ENCODE peak calls at places on chromosomes 16 and 17, in eight cellular contexts. L is effector memory CD4-positive, alpha-beta T cell; W is A549; A is small intestine; F is mesendoderm; E is tibial nerve; P is uterus; O is transverse colon. K is an unnamed sample.

GRCh38 chr16:49049191-49049590 is 232.4 kb downstream of the CBLN1 start:
- DNase-seq in L (no peak), W (no peak), A (no peak), F (no peak), E (no peak), P (no peak), O (no peak), K (no peak)

GRCh38 chr17:40032322-40033320 is 17.4 kb downstream of the CSF3 start:
- DNase-seq in L (no peak), W (no peak), A (peak), F (no peak), E (no peak), P (no peak), O (peak), K (no peak)

GRCh38 chr17:8918811-8919210 is 46.7 kb downstream of the PIK3R5 start:
- DNase-seq in L (no peak), W (no peak), A (no peak), F (no peak), E (no peak), P (no peak), O (no peak), K (no peak)

GRCh38 chr17:34798581-34798980 is 162.7 kb downstream of the CCT6B start:
- DNase-seq in L (no peak), W (no peak), A (no peak), F (peak), E (no peak), P (no peak), O (no peak), K (no peak)

GRCh38 chr16:73057369-73058210 is 9.7 kb upstream of the ZFHX3 start:
- DNase-seq in L (no peak), W (no peak), A (no peak), F (no peak), E (no peak), P (no peak), O (no peak), K (peak)

GRCh38 chr16:9612267-9612666 is 520.8 kb downstream of the HAPSTR1 start:
- DNase-seq in L (no peak), W (no peak), A (no peak), F (peak), E (no peak), P (no peak), O (no peak), K (no peak)

GRCh38 chr17:5020502-5021023 is 14.7 kb downstream of the SLC52A1 start:
- DNase-seq in L (no peak), W (no peak), A (no peak), F (no peak), E (no peak), P (no peak), O (no peak), K (no peak)

GRCh38 chr17:3965123-3965800 is 1.0 kb upstream of the ATP2A3 start:
- DNase-seq in L (peak), W (peak), A (peak), F (peak), E (peak), P (no peak), O (peak), K (peak)

GRCh38 chr16:82414476-82414875 is 212.3 kb upstream of the CDH13 start:
- DNase-seq in L (no peak), W (no peak), A (no peak), F (no peak), E (no peak), P (no peak), O (no peak), K (no peak)

GRCh38 chr17:66982011-66982508 is 17.6 kb downstream of the CACNG4 start:
- DNase-seq in L (no peak), W (no peak), A (no peak), F (no peak), E (no peak), P (peak), O (no peak), K (no peak)

GRCh38 chr16:67533024-67533560 is 4.5 kb downstream of the RIPOR1 start:
- DNase-seq in L (no peak), W (no peak), A (no peak), F (no peak), E (no peak), P (no peak), O (no peak), K (no peak)

GRCh38 chr16:27103954-27104353 is 37.2 kb downstream of the C16orf82 start:
- DNase-seq in L (no peak), W (no peak), A (no peak), F (no peak), E (no peak), P (no peak), O (no peak), K (no peak)

GRCh38 chr16:89431158-89431584 is 59.2 kb downstream of the ANKRD11 start:
- DNase-seq in L (no peak), W (peak), A (peak), F (no peak), E (no peak), P (no peak), O (peak), K (no peak)

GRCh38 chr17:385195-385835 is 32.7 kb upstream of the RPH3AL start:
- DNase-seq in L (no peak), W (peak), A (peak), F (peak), E (peak), P (peak), O (peak), K (peak)

GRCh38 chr16:47492428-47493357 is 31.6 kb downstream of the PHKB start:
- DNase-seq in L (no peak), W (no peak), A (peak), F (no peak), E (peak), P (peak), O (peak), K (peak)

GRCh38 chr17:78390241-78391050 is 12.0 kb downstream of the PGS1 start:
- DNase-seq in L (no peak), W (peak), A (no peak), F (peak), E (no peak), P (peak), O (no peak), K (no peak)

GRCh38 chr16:4214215-4214621 is 27.7 kb downstream of the SRL start:
- DNase-seq in L (no peak), W (peak), A (peak), F (peak), E (no peak), P (peak), O (peak), K (no peak)

GRCh38 chr17:64270885-64271284 is 7.8 kb upstream of the TEX2 start:
- DNase-seq in L (no peak), W (no peak), A (no peak), F (no peak), E (no peak), P (no peak), O (no peak), K (no peak)

GRCh38 chr16:17379121-17379571 is 91.6 kb downstream of the XYLT1 start:
- DNase-seq in L (no peak), W (no peak), A (no peak), F (no peak), E (no peak), P (peak), O (peak), K (peak)

GRCh38 chr16:55513616-55514015 is 4.7 kb downstream of the LPCAT2 start:
- DNase-seq in L (no peak), W (no peak), A (no peak), F (no peak), E (no peak), P (no peak), O (no peak), K (no peak)

GRCh38 chr16:82638095-82638798 is 11.5 kb downstream of the CDH13 start:
- DNase-seq in L (no peak), W (no peak), A (no peak), F (no peak), E (no peak), P (no peak), O (no peak), K (no peak)

GRCh38 chr17:383771-384621 is 31.4 kb upstream of the RPH3AL start:
- DNase-seq in L (no peak), W (no peak), A (no peak), F (no peak), E (no peak), P (no peak), O (no peak), K (peak)

GRCh38 chr16:85570735-85571562 is 42.2 kb upstream of the GSE1 start:
- DNase-seq in L (no peak), W (no peak), A (no peak), F (no peak), E (no peak), P (no peak), O (peak), K (peak)

GRCh38 chr17:42251115-42251514 is 25.1 kb downstream of the STAT5B start:
- DNase-seq in L (no peak), W (peak), A (no peak), F (peak), E (no peak), P (no peak), O (no peak), K (no peak)

GRCh38 chr17:42255425-42255810 is 20.8 kb downstream of the STAT5B start:
- DNase-seq in L (no peak), W (no peak), A (no peak), F (no peak), E (no peak), P (no peak), O (no peak), K (no peak)

GRCh38 chr17:42253173-42253545 is 23.0 kb downstream of the STAT5B start:
- DNase-seq in L (no peak), W (no peak), A (no peak), F (no peak), E (no peak), P (no peak), O (no peak), K (no peak)

GRCh38 chr17:42252528-42253172 is 23.5 kb downstream of the STAT5B start:
- DNase-seq in L (no peak), W (no peak), A (no peak), F (no peak), E (no peak), P (no peak), O (no peak), K (no peak)

GRCh38 chr17:42253601-42254000 is 22.6 kb downstream of the STAT5B start:
- DNase-seq in L (no peak), W (no peak), A (no peak), F (no peak), E (no peak), P (no peak), O (no peak), K (no peak)
- H3K27ac ChIP-seq in L (peak), W (peak), A (no peak), F (no peak), E (no peak), P (peak), O (no peak), K (no peak)

GRCh38 chr17:48644910-48645557 is 18.9 kb upstream of the HOXB9 start:
- DNase-seq in L (no peak), W (no peak), A (no peak), F (no peak), E (no peak), P (no peak), O (no peak), K (no peak)

GRCh38 chr17:48645639-48646182 is 19.6 kb upstream of the HOXB9 start:
- DNase-seq in L (no peak), W (no peak), A (no peak), F (no peak), E (no peak), P (no peak), O (no peak), K (no peak)

GRCh38 chr17:48646183-48647102 is 20.3 kb upstream of the HOXB9 start:
- DNase-seq in L (no peak), W (peak), A (no peak), F (peak), E (no peak), P (no peak), O (peak), K (no peak)

GRCh38 chr17:48647964-48648245 is 21.7 kb upstream of the HOXB9 start:
- DNase-seq in L (no peak), W (no peak), A (no peak), F (no peak), E (no peak), P (no peak), O (no peak), K (no peak)

DNA sequence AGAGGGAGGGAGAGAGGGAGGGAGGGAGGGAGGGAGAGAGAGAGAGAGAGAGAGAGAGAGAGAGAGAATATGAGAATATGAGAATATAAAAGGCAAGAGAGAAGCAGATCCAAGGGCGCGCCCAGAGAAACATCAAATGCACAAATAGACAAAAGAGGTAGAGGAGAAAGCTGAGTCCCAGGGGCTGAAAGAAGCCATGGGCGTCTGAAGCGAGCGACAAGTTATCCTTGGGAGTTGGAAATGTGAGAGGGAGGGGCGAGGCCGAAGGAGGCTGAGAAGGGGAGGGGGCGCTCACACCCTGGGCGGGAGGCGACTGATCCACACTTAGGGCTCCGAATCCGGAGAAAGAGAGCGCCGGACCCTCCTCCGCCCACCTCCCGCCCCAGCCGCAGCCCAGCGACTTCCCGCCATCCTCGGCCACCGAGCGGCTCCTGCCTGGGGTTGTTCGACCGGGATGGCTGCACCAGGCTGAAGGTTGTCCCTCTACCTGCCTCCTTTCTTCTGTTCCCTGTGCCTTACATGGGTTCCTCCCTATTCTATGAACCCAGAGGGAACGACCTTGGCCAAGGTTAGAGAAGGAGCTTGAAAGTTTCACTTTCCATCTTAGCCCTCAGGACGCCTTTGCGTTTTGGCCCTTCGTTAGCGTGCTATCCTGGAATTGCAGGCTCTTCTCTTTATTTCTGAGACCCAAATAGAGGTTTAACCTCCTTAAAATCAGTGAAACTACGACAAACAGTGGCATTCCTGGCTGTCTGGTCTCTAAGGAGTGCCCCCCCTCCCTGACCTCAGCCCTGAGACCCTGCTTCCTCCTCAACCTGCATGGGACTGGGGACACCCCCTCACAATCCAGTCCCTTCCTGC is 21.2 kb upstream of the HOXB9 start:
- DNase-seq in L (no peak), W (peak), A (peak), F (peak), E (no peak), P (no peak), O (peak), K (peak)
- H3K4me3 ChIP-seq in L (peak), W (peak), A (peak), F (peak), E (peak), P (peak), O (peak), K (peak)

DNA sequence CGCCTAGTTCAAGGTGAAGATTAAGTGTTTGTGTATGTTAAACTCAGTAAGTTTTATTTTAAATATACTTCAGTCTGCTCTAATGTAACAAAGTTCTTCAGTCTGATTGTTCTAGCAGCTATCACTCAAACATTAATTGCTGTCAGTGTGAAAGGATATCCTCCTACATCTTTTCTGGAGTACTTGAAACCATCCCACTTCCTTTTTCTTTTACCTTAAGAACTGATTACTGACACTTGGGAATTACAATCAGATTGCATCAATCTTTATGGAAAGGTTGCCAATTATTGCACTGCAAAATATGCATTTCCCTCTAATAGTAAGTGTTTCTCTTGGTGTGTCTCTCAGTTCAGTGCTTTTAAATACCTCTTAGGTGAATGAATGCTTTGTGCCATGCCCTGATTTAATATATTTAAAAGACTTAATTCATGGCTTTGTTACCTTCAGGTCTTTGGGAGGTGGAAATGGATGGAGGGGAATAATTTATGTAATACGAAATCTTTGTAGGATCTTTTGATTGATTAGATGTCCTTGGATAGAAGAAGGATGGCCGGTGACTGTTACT is 16.6 kb downstream of the MRTFB start:
- DNase-seq in L (no peak), W (no peak), A (no peak), F (no peak), E (no peak), P (no peak), O (no peak), K (no peak)
- H3K27ac ChIP-seq in L (no peak), W (no peak), A (no peak), F (no peak), E (no peak), P (peak), O (peak), K (no peak)

GRCh38 chr16:21653571-21653970 is 1.2 kb upstream of the IGSF6 start:
- DNase-seq in L (no peak), W (no peak), A (no peak), F (no peak), E (no peak), P (no peak), O (no peak), K (no peak)
- H3K4me3 ChIP-seq in L (no peak), W (no peak), A (no peak), F (no peak), E (no peak), P (no peak), O (no peak), K (no peak)

DNA sequence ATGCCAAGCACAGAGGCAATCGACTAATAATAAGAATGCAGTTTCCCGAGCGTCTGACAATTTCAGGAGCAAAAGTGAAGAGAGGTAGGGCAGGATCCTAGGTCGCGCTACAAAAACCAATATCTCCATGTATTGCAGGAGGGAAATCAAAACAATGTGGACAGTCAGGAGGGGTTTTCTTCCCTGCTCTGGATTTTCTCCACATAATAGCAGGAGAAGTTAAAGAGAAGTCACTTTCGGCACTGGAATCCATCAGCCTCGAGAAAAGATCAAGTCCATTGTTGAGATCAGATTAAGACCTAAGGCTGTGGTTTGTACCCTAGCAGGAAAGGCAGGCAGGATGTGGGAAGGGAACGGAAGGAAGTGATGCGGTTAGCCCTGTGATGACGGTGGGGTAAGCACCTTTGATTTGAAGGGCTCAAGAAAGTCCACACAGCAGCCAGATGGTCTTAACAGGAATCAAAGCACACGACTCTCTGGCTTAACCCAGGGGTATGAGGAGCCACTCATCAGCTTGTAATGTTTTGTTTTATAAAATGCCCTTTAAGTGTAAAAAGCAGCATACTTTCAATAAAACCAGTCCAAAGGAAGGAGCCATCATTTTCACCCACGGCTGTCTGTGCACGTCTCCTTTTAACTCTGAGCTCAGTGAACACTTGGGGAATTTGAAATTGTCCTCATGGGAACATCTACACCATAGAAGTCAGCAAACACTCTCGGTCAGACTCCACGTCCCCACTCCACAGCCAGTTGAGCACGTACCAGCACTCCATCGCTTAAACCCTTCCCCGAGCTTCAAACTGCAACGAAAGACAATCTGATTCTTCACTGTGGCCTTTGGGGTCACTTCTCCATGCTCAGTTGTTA is 15.8 kb upstream of the AKTIP start:
- DNase-seq in L (peak), W (no peak), A (peak), F (no peak), E (no peak), P (peak), O (peak), K (no peak)
- H3K27ac ChIP-seq in L (peak), W (no peak), A (no peak), F (no peak), E (no peak), P (peak), O (peak), K (no peak)

GRCh38 chr17:76630151-76630550 is 13.4 kb downstream of the ST6GALNAC1 start:
- DNase-seq in L (no peak), W (no peak), A (peak), F (peak), E (no peak), P (no peak), O (no peak), K (no peak)

GRCh38 chr17:76623271-76624146 is 20.0 kb downstream of the ST6GALNAC1 start:
- DNase-seq in L (peak), W (peak), A (peak), F (peak), E (peak), P (peak), O (peak), K (peak)

GRCh38 chr17:76625496-76625895 is 18.1 kb downstream of the ST6GALNAC1 start:
- DNase-seq in L (no peak), W (no peak), A (no peak), F (no peak), E (no peak), P (no peak), O (no peak), K (no peak)

GRCh38 chr17:76627510-76627909 is 16.0 kb downstream of the ST6GALNAC1 start:
- DNase-seq in L (no peak), W (no peak), A (no peak), F (no peak), E (no peak), P (no peak), O (no peak), K (no peak)

DNA sequence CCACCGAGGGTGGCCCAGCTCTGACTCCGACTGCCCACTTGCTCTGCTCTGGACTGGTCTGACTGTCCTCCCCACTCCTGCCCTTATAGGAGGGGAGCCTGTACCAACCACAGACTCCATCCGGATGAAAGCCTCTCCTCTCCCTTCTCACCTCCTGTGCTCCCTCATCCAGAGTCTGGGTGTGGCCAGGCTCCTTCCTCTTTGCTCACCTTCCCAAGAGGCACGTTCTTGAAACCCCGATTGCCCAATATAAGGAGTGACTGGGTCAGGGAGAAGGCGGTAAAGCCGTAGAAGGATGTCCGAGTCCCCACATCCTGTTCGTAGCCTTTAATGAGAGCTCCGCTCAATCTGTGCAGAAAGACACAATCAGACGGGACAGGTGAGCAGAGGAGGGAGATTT is 17.1 kb downstream of the ST6GALNAC1 start:
- DNase-seq in L (no peak), W (no peak), A (no peak), F (no peak), E (no peak), P (no peak), O (no peak), K (no peak)
- H3K4me3 ChIP-seq in L (no peak), W (no peak), A (no peak), F (no peak), E (no peak), P (no peak), O (no peak), K (no peak)

GRCh38 chr16:425740-426114 is 278 bp downstream of the RAB11FIP3 start:
- DNase-seq in L (peak), W (no peak), A (no peak), F (no peak), E (no peak), P (no peak), O (no peak), K (no peak)

GRCh38 chr16:424033-424622 is 1.3 kb upstream of the RAB11FIP3 start:
- DNase-seq in L (no peak), W (peak), A (peak), F (no peak), E (peak), P (peak), O (peak), K (no peak)

GRCh38 chr16:425082-425718 is at the start of gene RAB11FIP3:
- DNase-seq in L (peak), W (peak), A (peak), F (peak), E (peak), P (peak), O (peak), K (peak)

GRCh38 chr16:426115-426905 is 861 bp downstream of the RAB11FIP3 start:
- DNase-seq in L (no peak), W (no peak), A (no peak), F (peak), E (no peak), P (no peak), O (peak), K (peak)

GRCh38 chr16:424623-425081 is 797 bp upstream of the RAB11FIP3 start:
- DNase-seq in L (no peak), W (no peak), A (peak), F (no peak), E (no peak), P (peak), O (peak), K (peak)
- H3K27ac ChIP-seq in L (peak), W (peak), A (peak), F (no peak), E (peak), P (peak), O (peak), K (peak)